ENCODE peak calls at places on chromosomes 7 and 10, in eight cellular contexts. V, Y, T, A, L, K, G and S are unnamed samples.

GRCh38 chr10:30170814-30171213 is 111.4 kb upstream of the JCAD start:
- DNase-seq in T (no peak), L (no peak), K (no peak), V (no peak), G (no peak), A (no peak), Y (peak), S (no peak)

GRCh38 chr7:38413784-38414183 is 140.3 kb upstream of the TARP start:
- DNase-seq in V (no peak), L (no peak), K (no peak), Y (no peak), G (peak), A (no peak), T (no peak), S (no peak)

GRCh38 chr7:23277359-23277989 is 21.7 kb upstream of the MALSU1 start:
- DNase-seq in Y (peak), G (peak), L (no peak), T (no peak), K (no peak), V (no peak), A (peak), S (peak)

GRCh38 chr7:47149971-47150370 is 431.9 kb downstream of the TNS3 start:
- DNase-seq in A (no peak), Y (no peak), T (no peak), K (no peak), G (peak), L (no peak), V (no peak), S (no peak)

GRCh38 chr7:139776486-139777303 is 1.1 kb downstream of the HIPK2 start:
- DNase-seq in V (no peak), T (no peak), A (peak), G (peak), L (no peak), K (no peak), Y (no peak), S (no peak)

GRCh38 chr7:157676001-157676400 is 339.2 kb downstream of the DNAJB6 start:
- DNase-seq in L (no peak), Y (no peak), G (no peak), V (peak), K (no peak), T (no peak), A (peak), S (no peak)

GRCh38 chr7:138006106-138006505 is 4.2 kb upstream of the CREB3L2 start:
- DNase-seq in G (no peak), L (no peak), A (no peak), K (no peak), V (no peak), T (no peak), Y (no peak), S (no peak)

GRCh38 chr7:50626286-50626685 is 61.1 kb upstream of the DDC start:
- DNase-seq in K (peak), L (no peak), Y (no peak), T (no peak), G (no peak), V (no peak), A (peak), S (no peak)

GRCh38 chr10:124496620-124497019 is 35.0 kb downstream of the LHPP start:
- DNase-seq in L (no peak), Y (no peak), A (no peak), V (no peak), T (no peak), K (no peak), G (no peak), S (no peak)

GRCh38 chr10:29174389-29174788 is 114.5 kb upstream of the LYZL1 start:
- DNase-seq in L (no peak), A (no peak), Y (peak), G (no peak), T (no peak), K (no peak), V (no peak), S (no peak)

GRCh38 chr10:30574423-30574796 is 55.1 kb downstream of the LYZL2 start:
- DNase-seq in Y (no peak), G (no peak), V (no peak), T (no peak), A (no peak), K (no peak), L (no peak), S (no peak)

GRCh38 chr7:36546331-36546730 is 156.7 kb downstream of the ANLN start:
- DNase-seq in V (no peak), K (no peak), Y (no peak), A (no peak), L (no peak), T (no peak), G (no peak), S (no peak)

GRCh38 chr7:98315318-98315993 is 34.0 kb downstream of the BRI3 start:
- DNase-seq in V (no peak), A (no peak), L (no peak), T (no peak), K (no peak), Y (no peak), G (peak), S (no peak)

GRCh38 chr10:96664563-96664962 is 55.8 kb downstream of the PIK3AP1 start:
- DNase-seq in L (no peak), V (no peak), A (no peak), T (no peak), G (peak), Y (no peak), K (no peak), S (no peak)

GRCh38 chr7:30459591-30460245 is 18.9 kb downstream of the NOD1 start:
- DNase-seq in G (no peak), A (no peak), Y (no peak), V (no peak), T (peak), K (no peak), L (no peak), S (peak)

GRCh38 chr10:60718891-60719290 is 59.4 kb upstream of the CDK1 start:
- DNase-seq in V (no peak), A (no peak), L (no peak), T (no peak), Y (peak), G (no peak), K (no peak), S (no peak)

GRCh38 chr10:14573666-14574261 is 200.9 kb downstream of the FAM107B start:
- DNase-seq in K (no peak), L (no peak), G (no peak), A (no peak), V (no peak), Y (peak), T (no peak), S (no peak)

GRCh38 chr10:62185914-62186692 is 82.5 kb downstream of the RTKN2 start:
- DNase-seq in T (no peak), A (no peak), V (no peak), G (no peak), K (no peak), L (no peak), Y (no peak), S (no peak)

GRCh38 chr7:121562274-121562673 is 166.2 kb upstream of the FAM3C start:
- DNase-seq in L (no peak), A (no peak), Y (no peak), K (no peak), G (no peak), V (no peak), T (no peak), S (no peak)

GRCh38 chr7:47088329-47089067 is 493.4 kb downstream of the TNS3 start:
- DNase-seq in Y (peak), A (peak), T (peak), V (peak), L (no peak), G (peak), K (peak), S (no peak)

GRCh38 chr7:28988091-28988490 is 30.0 kb upstream of the TRIL start:
- DNase-seq in T (no peak), K (peak), G (no peak), A (no peak), V (no peak), L (no peak), Y (no peak), S (no peak)

GRCh38 chr7:14598978-14599377 is 303.6 kb downstream of the DGKB start:
- DNase-seq in K (no peak), L (no peak), V (no peak), A (no peak), T (no peak), Y (peak), G (no peak), S (peak)

GRCh38 chr7:3446786-3447185 is 145.7 kb downstream of the SDK1 start:
- DNase-seq in A (no peak), Y (no peak), T (no peak), G (no peak), L (no peak), V (no peak), K (no peak), S (no peak)

GRCh38 chr10:71888623-71889387 is 37.8 kb upstream of the PSAP start:
- DNase-seq in K (peak), G (peak), A (peak), T (peak), Y (peak), L (peak), V (peak), S (peak)

GRCh38 chr10:86992456-86992855 is 24.2 kb downstream of the ADIRF start:
- DNase-seq in T (no peak), L (no peak), K (no peak), A (no peak), Y (no peak), V (no peak), G (no peak), S (no peak)

GRCh38 chr10:122142652-122143237 is 128.4 kb upstream of the BTBD16 start:
- DNase-seq in T (no peak), Y (no peak), G (peak), L (no peak), K (no peak), V (peak), A (peak), S (no peak)

GRCh38 chr10:3162533-3162932 is 10.0 kb downstream of the PITRM1 start:
- DNase-seq in Y (no peak), V (no peak), T (no peak), A (no peak), L (no peak), K (no peak), G (no peak), S (no peak)

GRCh38 chr7:47361746-47362215 is 220.1 kb downstream of the TNS3 start:
- DNase-seq in A (no peak), K (no peak), L (no peak), Y (peak), G (no peak), T (no peak), V (no peak), S (peak)

GRCh38 chr7:50266893-50267386 is 37.6 kb upstream of the IKZF1 start:
- DNase-seq in A (no peak), K (no peak), L (peak), V (no peak), G (peak), Y (no peak), T (no peak), S (no peak)

GRCh38 chr7:23396222-23396621 is 74.1 kb downstream of the IGF2BP3 start:
- DNase-seq in K (no peak), G (no peak), L (no peak), V (no peak), A (no peak), Y (no peak), T (no peak), S (peak)

GRCh38 chr10:83166344-83166743 is 973.0 kb upstream of the GHITM start:
- DNase-seq in T (no peak), Y (peak), L (no peak), V (no peak), K (no peak), A (peak), G (no peak), S (no peak)

GRCh38 chr10:94314913-94315545 is 47.7 kb downstream of the NOC3L start:
- DNase-seq in T (no peak), V (no peak), L (no peak), K (no peak), G (no peak), A (peak), Y (no peak), S (no peak)

GRCh38 chr7:135775230-135775629 is 26.6 kb upstream of the FAM180A start:
- DNase-seq in Y (no peak), A (no peak), T (no peak), G (no peak), L (no peak), K (no peak), V (no peak), S (no peak)

GRCh38 chr7:155011081-155011480 is 8.2 kb upstream of the PAXIP1 start:
- DNase-seq in V (no peak), A (no peak), K (no peak), L (no peak), T (no peak), Y (no peak), G (no peak), S (no peak)

DNA sequence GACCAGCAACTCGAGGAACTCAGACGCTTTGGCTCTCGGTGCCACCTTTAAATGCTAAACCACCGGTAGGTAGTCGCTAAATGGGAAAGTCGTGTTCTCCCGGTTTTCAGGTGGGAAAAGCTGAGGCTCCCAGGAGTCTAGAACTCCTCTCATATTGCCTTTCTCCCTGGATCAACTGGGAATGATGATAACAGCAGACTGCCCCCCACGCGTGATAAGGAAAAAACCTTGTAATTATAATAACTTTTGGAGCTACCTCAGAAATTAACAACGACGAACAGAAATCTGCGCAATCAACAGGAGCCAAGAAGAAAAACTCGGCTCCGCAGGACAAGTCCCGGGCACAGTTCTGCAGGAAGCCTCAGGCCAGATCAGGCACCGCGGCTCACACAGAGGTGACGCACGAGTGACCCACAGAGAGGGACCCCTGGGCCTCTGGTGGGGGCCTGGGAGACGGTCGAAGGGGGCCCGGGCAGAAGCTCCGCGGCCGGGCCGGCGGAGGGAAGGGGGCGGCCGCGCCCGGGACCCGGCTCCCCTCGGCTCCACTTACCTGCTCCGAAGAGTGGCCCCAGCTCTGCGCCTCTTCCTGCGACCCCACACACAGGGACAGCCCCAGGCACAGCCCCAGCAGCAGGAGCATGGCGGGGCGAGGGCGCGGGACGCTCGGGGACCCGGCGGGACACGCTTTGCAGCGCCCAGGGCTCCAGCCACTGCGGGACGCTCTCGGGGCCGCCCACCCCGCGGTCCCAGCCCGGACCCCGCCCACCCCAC is at the start of gene ITIH5:
- DNase-seq in L (no peak), V (peak), K (no peak), G (no peak), Y (no peak), A (no peak), T (peak), S (no peak)
- H3K4me3 ChIP-seq in L (peak), V (peak), K (peak), G (no peak), Y (peak), A (no peak), T (peak), S (peak)

GRCh38 chr7:151250181-151251095 is 1.9 kb upstream of the SMARCD3 start:
- DNase-seq in L (no peak), A (no peak), V (peak), T (no peak), Y (no peak), G (no peak), K (no peak), S (no peak)
- H3K4me3 ChIP-seq in L (no peak), A (no peak), V (peak), T (no peak), Y (no peak), G (no peak), K (peak), S (no peak)

GRCh38 chr7:713488-714230 is 12.8 kb upstream of the DNAAF5 start:
- DNase-seq in K (no peak), A (no peak), Y (no peak), V (peak), G (no peak), L (no peak), T (no peak), S (no peak)

GRCh38 chr7:711967-712600 is 14.4 kb upstream of the DNAAF5 start:
- DNase-seq in V (peak), A (no peak), G (no peak), L (no peak), Y (no peak), K (no peak), T (no peak), S (no peak)

GRCh38 chr7:710161-710560 is 16.3 kb upstream of the DNAAF5 start:
- DNase-seq in K (no peak), G (no peak), A (no peak), Y (no peak), V (peak), L (no peak), T (no peak), S (no peak)

GRCh38 chr7:712601-713457 is 13.7 kb upstream of the DNAAF5 start:
- DNase-seq in Y (no peak), K (no peak), T (no peak), A (no peak), V (peak), L (no peak), G (no peak), S (no peak)

DNA sequence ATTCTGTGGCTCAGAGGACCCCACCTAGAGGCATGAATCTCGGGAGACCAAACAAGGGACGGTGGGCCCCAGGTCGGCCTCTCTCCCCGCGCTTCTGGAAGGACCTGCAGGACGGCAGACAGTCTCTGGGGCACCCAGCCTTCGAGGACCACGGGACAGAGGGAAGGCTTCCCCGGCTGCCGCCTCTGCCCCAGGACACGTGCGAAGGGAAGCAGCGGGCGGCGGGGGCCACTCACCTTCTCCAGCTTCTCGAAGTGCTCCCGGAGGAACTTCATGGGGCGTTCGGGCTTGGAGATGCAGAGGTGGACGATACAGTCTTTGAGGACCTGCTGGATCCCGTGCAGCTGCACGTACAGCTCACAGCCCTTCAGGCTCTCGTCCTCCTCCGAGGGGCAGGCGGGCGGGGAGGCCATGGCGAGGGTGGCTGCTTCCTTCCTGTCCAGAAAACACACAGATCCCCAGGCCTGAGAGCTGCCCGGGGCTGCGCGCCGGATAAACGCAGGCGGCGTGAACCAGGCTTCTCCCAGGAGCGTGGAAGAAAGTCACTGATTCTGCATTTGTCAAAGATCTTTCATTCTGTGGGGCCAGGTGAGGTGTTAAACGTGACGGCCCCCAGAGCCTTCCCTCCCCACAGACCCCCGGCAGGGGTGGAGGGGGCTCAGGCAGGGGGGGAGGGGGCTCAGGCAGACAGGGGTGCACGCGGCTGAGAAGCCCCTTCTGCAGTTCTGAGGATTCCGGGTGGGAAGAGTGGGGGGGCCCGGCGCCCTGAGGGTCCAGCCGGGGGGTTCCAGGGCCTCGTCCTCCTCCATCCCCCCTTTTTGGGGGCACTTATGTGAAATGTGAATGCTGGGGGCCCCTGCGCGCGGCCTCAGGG is 15.2 kb upstream of the DNAAF5 start:
- DNase-seq in Y (no peak), G (no peak), V (peak), T (no peak), K (no peak), A (no peak), L (no peak), S (no peak)
- H3K4me3 ChIP-seq in Y (no peak), G (no peak), V (peak), T (no peak), K (peak), A (peak), L (peak), S (peak)

GRCh38 chr7:114423218-114423496 is 8.5 kb downstream of the FOXP2 start:
- DNase-seq in L (no peak), A (no peak), Y (no peak), T (no peak), V (no peak), G (no peak), K (no peak), S (no peak)
- H3K4me3 ChIP-seq in L (no peak), A (no peak), Y (no peak), T (no peak), V (no peak), G (no peak), K (no peak), S (no peak)

DNA sequence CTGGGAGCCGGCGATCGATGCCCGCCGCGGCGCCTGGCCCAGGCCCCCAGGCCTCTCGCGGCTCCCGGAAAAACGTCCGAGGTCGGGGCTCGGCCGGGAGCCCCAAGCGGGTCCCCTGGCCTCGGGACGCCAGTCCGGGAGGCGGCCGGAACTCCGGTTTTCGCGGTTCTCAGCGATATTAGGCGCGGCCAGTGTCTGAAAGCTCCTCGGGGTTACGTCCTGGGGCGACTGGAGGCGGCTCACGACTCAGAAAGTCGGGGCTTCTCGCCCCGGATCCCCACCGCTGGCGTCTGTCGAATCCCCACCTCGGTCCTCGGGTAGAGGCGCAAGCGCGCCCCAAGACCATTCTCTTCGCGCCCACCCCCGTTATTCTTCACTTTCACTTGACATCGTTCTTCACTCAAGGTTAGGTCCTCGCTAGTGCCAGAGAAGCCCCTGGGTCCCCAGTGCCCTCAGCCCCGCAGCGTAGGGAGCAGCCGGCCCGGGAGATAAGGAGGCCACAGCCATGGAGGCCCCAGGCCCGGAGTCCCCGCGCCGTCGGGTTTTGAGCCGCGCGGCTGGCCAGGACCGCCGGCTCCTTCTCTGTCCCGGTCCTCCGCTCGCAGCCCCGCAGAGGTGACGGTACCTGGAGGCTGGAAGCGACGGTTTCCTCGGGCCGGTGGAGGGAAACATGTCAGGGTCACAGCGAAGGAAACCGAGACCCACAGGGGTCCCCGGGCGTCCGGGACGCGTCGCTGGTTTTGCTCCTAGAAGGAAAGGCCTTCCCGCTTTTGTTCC is 35.2 kb upstream of the EBLN1 start:
- DNase-seq in K (no peak), G (no peak), A (peak), L (peak), T (peak), V (peak), Y (no peak), S (no peak)
- H3K4me3 ChIP-seq in K (peak), G (peak), A (peak), L (peak), T (peak), V (peak), Y (peak), S (peak)